ENCODE peak calls at places on chromosomes 7 and 10, in seven cellular contexts. D is HL-60, I is prostate gland, H is GM12891, Q is Panc1, A is vagina, S is GM12878. F is an unnamed sample.

GRCh38 chr10:35643151-35643975 is 1.3 kb upstream of the FZD8 start:
- DNase-seq in D (no peak), I (peak; percentile 44), H (peak; percentile 24), Q (no peak), A (no peak), S (no peak), F (no peak)

GRCh38 chr10:88848499-88848898 is 3.1 kb downstream of the ANKRD22 start:
- DNase-seq in D (no peak), I (no peak), H (no peak), Q (no peak), A (no peak), S (no peak), F (no peak)

GRCh38 chr10:2122431-2123124 is 385.3 kb upstream of the ADARB2 start:
- DNase-seq in D (no peak), I (no peak), H (no peak), Q (no peak), A (no peak), S (no peak), F (no peak)

GRCh38 chr7:41702635-41703371 is at the start of gene INHBA:
- DNase-seq in D (no peak), I (no peak), H (no peak), Q (no peak), A (no peak), S (no peak), F (no peak)

GRCh38 chr7:157757776-157758467 is 421.1 kb downstream of the DNAJB6 start:
- DNase-seq in D (no peak), I (no peak), H (no peak), Q (no peak), A (no peak), S (no peak), F (no peak)

GRCh38 chr7:129136887-129137647 is 7.4 kb upstream of the TSPAN33 start:
- DNase-seq in D (no peak), I (no peak), H (no peak), Q (no peak), A (no peak), S (no peak), F (no peak)

GRCh38 chr7:38476764-38477163 is 154.4 kb downstream of the AMPH start:
- DNase-seq in D (no peak), I (no peak), H (no peak), Q (no peak), A (no peak), S (no peak), F (no peak)

GRCh38 chr7:29839302-29839701 is 33.0 kb downstream of the WIPF3 start:
- DNase-seq in D (no peak), I (no peak), H (no peak), Q (no peak), A (no peak), S (no peak), F (no peak)

GRCh38 chr7:129433823-129434171 is 435 bp upstream of the STRIP2 start:
- DNase-seq in D (no peak), I (no peak), H (no peak), Q (peak; percentile 65), A (no peak), S (no peak), F (no peak)

GRCh38 chr10:110387983-110388681 is 83.4 kb upstream of the SMNDC1 start:
- DNase-seq in D (no peak), I (no peak), H (peak; percentile 53), Q (no peak), A (no peak), S (peak; percentile 83), F (peak; percentile 59)

GRCh38 chr10:58930497-58930896 is 245.9 kb upstream of the PHYHIPL start:
- DNase-seq in D (no peak), I (no peak), H (no peak), Q (no peak), A (no peak), S (no peak), F (no peak)

GRCh38 chr10:86211691-86212390 is 154.8 kb downstream of the GRID1 start:
- DNase-seq in D (no peak), I (no peak), H (no peak), Q (no peak), A (no peak), S (no peak), F (no peak)

GRCh38 chr7:41006591-41006990 is 696.3 kb downstream of the INHBA start:
- DNase-seq in D (no peak), I (no peak), H (no peak), Q (no peak), A (no peak), S (no peak), F (no peak)

GRCh38 chr7:32206987-32207386 is 136.8 kb upstream of the PDE1C start:
- DNase-seq in D (no peak), I (no peak), H (no peak), Q (no peak), A (peak; percentile 60), S (no peak), F (no peak)

GRCh38 chr10:8315619-8316021 is 261.1 kb downstream of the GATA3 start:
- DNase-seq in D (no peak), I (no peak), H (no peak), Q (no peak), A (no peak), S (no peak), F (no peak)

GRCh38 chr10:118031351-118032075 is 15.2 kb downstream of the RAB11FIP2 start:
- DNase-seq in D (no peak), I (no peak), H (no peak), Q (no peak), A (no peak), S (no peak), F (no peak)

GRCh38 chr10:51168086-51168815 is 94.0 kb downstream of the PRKG1 start:
- DNase-seq in D (no peak), I (no peak), H (no peak), Q (no peak), A (no peak), S (no peak), F (no peak)

GRCh38 chr10:69048103-69048502 is 39.8 kb upstream of the SRGN start:
- DNase-seq in D (peak; percentile 94), I (no peak), H (no peak), Q (no peak), A (no peak), S (no peak), F (no peak)

GRCh38 chr7:50558380-50559051 is 6.7 kb downstream of the DDC start:
- DNase-seq in D (no peak), I (no peak), H (no peak), Q (no peak), A (no peak), S (no peak), F (no peak)

GRCh38 chr10:74598891-74599566 is 227.4 kb upstream of the KAT6B start:
- DNase-seq in D (no peak), I (no peak), H (no peak), Q (no peak), A (no peak), S (peak; percentile 78), F (no peak)

GRCh38 chr7:28858206-28858605 is 99.9 kb downstream of the TRIL start:
- DNase-seq in D (no peak), I (no peak), H (no peak), Q (no peak), A (no peak), S (no peak), F (no peak)

GRCh38 chr7:46603780-46604725 is 683.0 kb upstream of the IGFBP3 start:
- DNase-seq in D (no peak), I (peak; percentile 53), H (no peak), Q (no peak), A (peak; percentile 95), S (no peak), F (no peak)

GRCh38 chr7:115910541-115911164 is 119.9 kb downstream of the TFEC start:
- DNase-seq in D (no peak), I (no peak), H (no peak), Q (peak; percentile 13), A (no peak), S (no peak), F (no peak)

DNA sequence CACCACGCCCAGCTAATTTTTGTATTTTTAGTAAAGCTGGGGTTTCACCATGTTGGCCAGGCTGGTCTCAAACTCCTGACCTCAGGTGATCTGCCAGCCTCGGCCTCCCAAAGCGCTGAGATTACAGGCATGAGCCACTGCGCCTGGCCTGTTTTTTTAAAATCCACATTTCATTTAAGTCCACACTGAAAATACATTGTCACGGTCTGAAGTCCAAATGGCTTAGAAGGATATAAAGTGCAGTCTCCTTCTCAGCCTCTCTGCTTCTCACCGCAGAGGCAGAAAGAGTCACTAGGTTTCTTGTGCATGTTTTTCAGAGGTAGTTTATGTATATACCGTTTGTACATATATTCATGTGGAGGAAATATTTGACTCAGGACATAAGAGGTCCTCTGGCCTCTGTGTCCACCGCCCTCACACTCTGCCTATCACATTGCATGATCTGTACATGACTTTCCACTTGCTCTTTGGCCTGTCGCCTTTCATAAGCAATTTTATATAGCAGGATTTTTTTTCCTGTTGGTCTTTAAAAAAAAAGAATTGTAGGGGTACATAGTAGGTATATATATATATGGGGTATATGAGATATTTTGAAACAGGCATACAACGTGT is 42.9 kb downstream of the BLNK start:
- DNase-seq in D (no peak), I (no peak), H (no peak), Q (no peak), A (no peak), S (no peak), F (no peak)
- TF ChIP-seq POLR2AphosphoS5 in D (no peak), I (no peak), H (no peak), Q (no peak), A (no peak), S (no peak), F (no peak)

GRCh38 chr7:18154707-18155106 is 127.1 kb upstream of the PRPS1L1 start:
- DNase-seq in D (no peak), I (no peak), H (no peak), Q (no peak), A (no peak), S (no peak), F (no peak)
- TF ChIP-seq POLR2AphosphoS5 in D (no peak), I (no peak), H (no peak), Q (no peak), A (no peak), S (no peak), F (no peak)

DNA sequence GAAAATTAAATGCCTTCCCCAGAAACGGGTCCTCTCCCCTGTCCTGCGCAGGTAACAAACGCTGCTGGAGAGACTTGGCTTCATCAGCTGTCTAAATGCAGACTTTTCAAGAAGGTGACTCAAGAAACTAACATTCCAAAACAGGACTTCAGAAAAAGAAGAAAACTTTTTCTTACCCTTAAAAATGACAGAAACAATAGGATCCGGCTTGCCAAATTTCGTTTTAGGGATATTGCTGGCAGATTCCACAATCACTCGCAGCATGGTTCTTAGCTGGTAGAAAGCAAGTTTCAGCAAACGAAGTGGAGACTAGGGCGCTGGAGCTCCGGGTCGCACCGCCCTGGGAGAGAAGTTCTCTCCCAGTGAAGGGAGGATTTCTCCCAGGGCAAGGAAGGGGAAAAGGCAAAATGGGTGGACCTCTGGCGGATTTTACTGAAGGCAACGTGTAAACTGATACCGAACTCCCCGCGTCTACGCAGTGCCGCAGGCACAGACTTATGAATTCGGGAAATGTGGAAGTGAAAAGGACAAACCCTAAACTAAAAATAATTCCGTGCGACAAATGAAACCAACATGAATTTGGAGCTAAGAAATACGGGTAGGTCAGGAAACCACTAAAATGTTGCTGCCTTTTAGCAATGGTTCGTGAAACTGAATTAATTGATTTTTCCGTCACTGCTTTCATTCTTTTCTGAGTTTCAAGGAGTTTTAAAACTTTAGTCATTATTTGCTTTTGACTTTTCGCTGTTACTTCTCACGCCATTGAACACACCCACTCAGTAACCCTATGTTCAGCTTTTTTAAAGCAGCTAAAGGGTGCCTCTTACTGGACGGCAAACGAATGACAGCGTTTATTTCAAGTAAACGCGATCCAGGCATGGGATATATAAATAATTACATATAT is at the start of gene MYOF:
- DNase-seq in D (peak; percentile 56), I (peak; percentile 70), H (peak; percentile 29), Q (peak; percentile 92), A (peak; percentile 91), S (peak; percentile 50), F (peak; percentile 34)
- TF ChIP-seq POLR2AphosphoS5 in D (no peak), I (peak; percentile 62), H (no peak), Q (peak; percentile 75), A (peak; percentile 67), S (no peak), F (no peak)

GRCh38 chr7:5591547-5591899 is 167.9 kb upstream of the TNRC18 start:
- DNase-seq in D (no peak), I (no peak), H (no peak), Q (no peak), A (no peak), S (no peak), F (no peak)
- TF ChIP-seq POLR2AphosphoS5 in D (no peak), I (no peak), H (no peak), Q (peak; percentile 65), A (no peak), S (no peak), F (no peak)